ENCODE peak calls at places on chromosome 11, in seven cellular contexts. G, N, Q, Z, H, O and D are unnamed samples.
A peak's percentile ranks its signal among the peaks of the same experiment; 100 is the strongest.

GRCh38 chr11:119155733-119156492 is 7.1 kb downstream of the ABCG4 start:
- DNase-seq in O (peak; percentile 18), Z (no peak), G (peak; percentile 43), Q (peak; percentile 62), H (no peak), N (no peak), D (peak; percentile 36)

GRCh38 chr11:118172356-118172755 is 4.1 kb downstream of the SCN2B start:
- DNase-seq in O (no peak), G (no peak), Z (no peak), Q (no peak), H (no peak), N (no peak), D (no peak)

GRCh38 chr11:1283091-1283511 is 26.3 kb downstream of the TOLLIP start:
- DNase-seq in O (no peak), H (no peak), Q (no peak), N (peak; percentile 36), Z (no peak), G (no peak), D (no peak)

GRCh38 chr11:110989734-110990133 is 255.8 kb upstream of the POU2AF2 start:
- DNase-seq in G (no peak), O (no peak), N (no peak), Z (no peak), H (peak; percentile 56), Q (no peak), D (no peak)

GRCh38 chr11:44366741-44367140 is 56.8 kb upstream of the ALX4 start:
- DNase-seq in G (no peak), Q (no peak), H (no peak), N (no peak), O (no peak), Z (no peak), D (no peak)

GRCh38 chr11:118439656-118440055 is 3.4 kb downstream of the KMT2A start:
- DNase-seq in G (no peak), O (no peak), N (no peak), Q (no peak), H (no peak), Z (no peak), D (no peak)

GRCh38 chr11:362642-363442 is 6.5 kb upstream of the B4GALNT4 start:
- DNase-seq in Q (no peak), O (no peak), H (no peak), N (no peak), Z (no peak), G (no peak), D (no peak)

GRCh38 chr11:76251223-76251575 is 44.9 kb upstream of the WNT11 start:
- DNase-seq in G (no peak), H (no peak), O (no peak), Z (no peak), Q (no peak), N (peak; percentile 83), D (no peak)

GRCh38 chr11:76601272-76601671 is 69.3 kb downstream of the LRRC32 start:
- DNase-seq in G (no peak), O (no peak), N (no peak), Z (no peak), Q (no peak), H (no peak), D (no peak)

GRCh38 chr11:107858217-107859070 is at the start of gene SLC35F2:
- DNase-seq in N (peak; percentile 67), G (peak; percentile 94), H (peak; percentile 60), Z (peak; percentile 66), O (peak; percentile 91), Q (peak; percentile 85), D (peak; percentile 39)

GRCh38 chr11:130180491-130180890 is 20.9 kb downstream of the ST14 start:
- DNase-seq in Q (no peak), Z (no peak), N (no peak), G (no peak), H (peak; percentile 17), O (peak; percentile 72), D (no peak)

GRCh38 chr11:3080104-3080503 is 22.9 kb upstream of the CARS1 start:
- DNase-seq in Q (no peak), Z (no peak), H (peak; percentile 36), G (no peak), O (no peak), N (no peak), D (no peak)

GRCh38 chr11:77412814-77413213 is 61.1 kb downstream of the PAK1 start:
- DNase-seq in Z (no peak), O (no peak), G (peak; percentile 78), Q (no peak), N (no peak), H (no peak), D (no peak)

GRCh38 chr11:134576286-134576685 is 164.2 kb upstream of the B3GAT1 start:
- DNase-seq in G (no peak), Q (peak; percentile 29), H (no peak), Z (peak; percentile 21), O (no peak), N (no peak), D (no peak)
- H3K27ac ChIP-seq in G (no peak overlapping the region), Q (no peak overlapping the region), H (no peak overlapping the region), Z (no peak overlapping the region), O (no peak overlapping the region), N (no peak overlapping the region), D (no peak overlapping the region)

DNA sequence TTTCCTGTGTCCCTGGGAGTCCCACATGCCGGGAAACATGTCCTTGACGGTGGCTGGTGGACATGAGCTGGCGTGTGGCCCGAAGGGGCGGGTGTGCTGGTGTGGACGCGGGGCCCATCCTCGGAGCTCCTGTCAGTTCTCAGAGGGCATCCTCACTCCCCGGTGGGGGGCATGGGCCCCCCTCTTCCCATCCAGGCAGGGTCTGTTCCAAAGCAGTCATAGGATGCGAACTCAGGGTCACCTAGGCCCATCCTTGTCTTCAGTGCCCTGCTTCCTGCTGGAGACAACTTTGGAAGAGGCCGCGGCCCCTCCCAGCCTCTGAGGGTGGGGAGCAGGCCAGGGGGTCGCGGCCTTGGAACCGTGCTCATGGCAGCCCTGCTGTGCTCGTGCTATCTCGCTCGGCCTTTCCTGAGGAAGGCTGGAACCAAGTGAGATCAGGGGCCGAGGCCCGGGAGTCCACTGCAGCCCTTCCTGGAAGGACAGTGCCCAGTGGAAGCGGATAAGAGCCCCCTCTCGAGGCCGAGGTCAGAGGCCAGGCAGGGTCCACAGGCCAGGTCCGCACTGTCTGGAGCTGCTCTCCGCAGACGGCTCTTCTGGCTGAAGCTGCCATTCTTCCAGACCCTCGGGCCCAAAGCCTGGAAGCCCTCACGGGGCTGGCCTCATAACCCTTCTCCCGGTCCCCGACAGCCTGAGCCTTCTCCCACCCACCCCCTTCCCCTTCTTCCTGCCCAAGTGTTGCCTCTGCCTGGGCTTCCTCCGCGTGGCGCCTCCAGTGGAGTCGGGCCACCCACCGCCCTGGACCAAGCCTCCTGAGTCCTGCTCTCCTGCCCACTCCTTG is 8.7 kb downstream of the GRK2 start:
- DNase-seq in Q (no peak), H (no peak), N (peak; percentile 76), Z (no peak), O (no peak), G (no peak), D (no peak)
- H3K4me1 ChIP-seq in Q (peaks cover 33% of the 10 kb centered on the region), H (peaks cover 18% of the 10 kb centered on the region), N (peaks cover 80% of the 10 kb centered on the region), Z (peaks cover 20% of the 10 kb centered on the region), O (peaks cover 75% of the 10 kb centered on the region), G (peaks cover 19% of the 10 kb centered on the region), D (peaks cover 23% of the 10 kb centered on the region)

DNA sequence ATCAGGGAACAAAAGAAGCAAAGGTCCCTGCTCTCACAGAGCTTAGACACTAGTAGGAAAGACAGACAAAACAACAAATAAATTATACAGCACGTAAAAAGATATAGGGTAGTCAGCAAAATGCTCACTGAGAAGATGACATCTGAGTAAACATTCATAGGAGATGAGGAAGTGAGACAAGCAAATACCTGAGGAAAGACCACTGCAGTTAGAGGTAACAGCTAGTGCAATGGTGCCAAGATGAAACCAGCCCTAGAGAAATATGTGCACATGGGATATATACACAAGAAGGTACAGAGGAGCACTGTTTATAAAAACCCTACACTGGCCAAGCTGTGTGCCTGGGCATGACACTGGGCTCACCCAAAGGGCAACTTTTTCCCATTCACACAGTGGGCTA is 9.8 kb downstream of the CYP2R1 start:
- DNase-seq in Q (no peak), N (no peak), O (no peak), G (no peak), H (no peak), Z (no peak), D (no peak)
- H3K4me3 ChIP-seq in Q (no peak overlapping the region), N (no peak overlapping the region), O (no peak overlapping the region), G (no peak overlapping the region), H (no peak overlapping the region), Z (no peak overlapping the region), D (no peak overlapping the region)

DNA sequence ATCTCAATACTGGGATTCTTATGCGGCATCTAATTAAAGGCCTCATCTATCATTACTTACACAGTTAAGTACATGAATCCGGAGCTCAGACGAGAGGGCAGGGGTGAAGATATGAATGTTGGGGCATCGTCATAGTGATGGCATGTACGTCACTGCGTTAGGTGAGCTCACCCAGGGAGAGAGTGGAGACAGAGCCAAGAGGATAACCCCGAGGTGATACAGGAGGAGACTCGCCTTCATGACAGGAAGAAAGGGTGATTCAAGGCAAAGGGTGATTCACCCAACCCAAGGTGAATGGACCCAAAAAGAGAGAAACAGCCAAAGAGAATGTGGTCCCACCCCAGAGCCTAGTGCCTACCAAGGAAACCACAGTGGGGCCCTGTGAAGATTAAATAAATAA is 132.9 kb upstream of the BLID start:
- DNase-seq in G (no peak), Z (no peak), N (no peak), H (peak; percentile 59), Q (no peak), O (no peak), D (no peak)
- H3K27ac ChIP-seq in G (no peak overlapping the region), Z (no peak overlapping the region), N (peak overlapping the region; percentile 85), H (no peak overlapping the region), Q (no peak overlapping the region), O (no peak overlapping the region), D (peak overlapping the region; percentile 92)

DNA sequence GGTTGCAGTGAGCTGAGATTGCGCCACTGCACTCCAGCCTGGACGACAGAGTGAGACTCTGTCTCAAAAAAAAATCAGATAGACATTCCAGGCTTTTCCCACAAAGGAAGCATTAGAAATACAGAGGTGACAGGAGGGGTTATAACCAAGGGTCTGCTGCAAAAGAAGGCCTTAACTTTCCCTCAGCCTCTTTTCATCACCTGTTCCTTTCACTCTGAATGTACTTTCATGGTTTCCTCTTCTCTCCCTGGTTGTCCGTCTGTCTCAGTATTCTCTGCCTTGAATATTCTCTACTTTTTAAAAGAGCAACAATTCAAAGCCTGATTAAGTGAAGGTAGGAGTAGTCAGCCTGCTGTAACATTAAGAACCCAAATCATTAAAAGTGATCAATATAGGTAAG is 50.2 kb downstream of the CELF1 start:
- DNase-seq in Z (no peak), Q (no peak), H (no peak), N (no peak), G (no peak), O (no peak), D (peak; percentile 91)
- H3K4me1 ChIP-seq in Z (peaks cover 21% of the 10 kb centered on the region), Q (peaks cover 6% of the 10 kb centered on the region), H (no peaks in the 10 kb centered on the region), N (peaks cover 62% of the 10 kb centered on the region), G (peaks cover 16% of the 10 kb centered on the region), O (no peaks in the 10 kb centered on the region), D (peaks cover 46% of the 10 kb centered on the region)

GRCh38 chr11:61684870-61685610 is 4.8 kb downstream of the DAGLA start:
- DNase-seq in O (no peak), H (peak; percentile 67), G (no peak), N (peak; percentile 31), Q (no peak), Z (no peak), D (no peak)
- H3K4me3 ChIP-seq in O (no peak overlapping the region), H (no peak overlapping the region), G (no peak overlapping the region), N (no peak overlapping the region), Q (no peak overlapping the region), Z (no peak overlapping the region), D (no peak overlapping the region)